ENCODE peak calls at places on chromosomes 13 and 19, in four cellular contexts. U is psoas muscle, N is ascending aorta, Y is fibroblast of lung. O is an unnamed sample.

GRCh38 chr19:17205237-17206140 is 9.7 kb upstream of the USE1 start:
- DNase-seq in U (no peak), N (no peak), Y (peak; percentile 64), O (no peak)

GRCh38 chr19:1501200-1501595 is 10.2 kb downstream of the REEP6 start:
- DNase-seq in Y (no peak), U (no peak), N (no peak), O (no peak)

GRCh38 chr19:42281175-42282035 is 12.4 kb downstream of the CIC start:
- DNase-seq in N (peak; percentile 83), U (peak; percentile 64), Y (peak; percentile 65), O (no peak)

GRCh38 chr19:44111910-44112463 is 1.2 kb upstream of the ZNF225 start:
- DNase-seq in Y (peak; percentile 92), N (no peak), U (no peak), O (no peak)

GRCh38 chr19:46256855-46257254 is 27.3 kb downstream of the IGFL1 start:
- DNase-seq in N (no peak), U (no peak), Y (peak; percentile 53), O (no peak)

GRCh38 chr13:99425485-99426341 is 75.6 kb upstream of the TM9SF2 start:
- DNase-seq in Y (no peak), N (no peak), U (no peak), O (no peak)

GRCh38 chr13:41658057-41658642 is 200.8 kb downstream of the RGCC start:
- DNase-seq in Y (peak; percentile 94), N (no peak), U (no peak), O (no peak)

GRCh38 chr13:28040977-28041376 is 52.5 kb upstream of the URAD start:
- DNase-seq in Y (no peak), U (no peak), N (no peak), O (no peak)

DNA sequence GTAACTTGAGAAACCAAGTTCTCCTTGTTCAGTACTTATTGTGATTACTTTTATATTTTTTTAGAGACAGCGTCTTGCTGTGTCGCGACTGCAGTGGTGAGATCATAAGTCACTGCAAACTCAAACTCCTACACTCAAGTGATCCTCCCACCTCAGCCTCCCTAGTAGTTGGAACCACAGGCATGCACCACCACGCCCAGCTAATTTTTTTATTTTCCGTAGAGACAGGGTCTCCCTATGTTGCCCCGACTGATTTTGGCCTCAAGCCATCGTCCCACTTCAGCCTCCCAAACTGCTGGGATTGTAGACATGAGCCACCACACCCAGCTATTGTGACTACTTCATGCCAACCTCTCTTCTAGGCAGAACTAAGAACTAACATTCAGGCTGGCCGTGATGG is 8.3 kb downstream of the C19orf53 start:
- DNase-seq in U (no peak), Y (no peak), N (no peak), O (no peak)
- H3K4me3 ChIP-seq in U (no peak overlapping the region), Y (no peak overlapping the region), N (no peak overlapping the region), O (no peak overlapping the region)

GRCh38 chr19:10828981-10829821 is 6.8 kb downstream of the TMED1 start:
- DNase-seq in Y (no peak), N (no peak), U (no peak), O (no peak)

GRCh38 chr19:10826236-10826635 is 9.8 kb downstream of the TMED1 start:
- DNase-seq in N (no peak), U (no peak), Y (no peak), O (no peak)

GRCh38 chr19:10829967-10830366 is 6.0 kb downstream of the TMED1 start:
- DNase-seq in Y (no peak), U (no peak), N (no peak), O (no peak)

GRCh38 chr19:10823690-10824089 is 12.3 kb downstream of the TMED1 start:
- DNase-seq in U (no peak), N (no peak), Y (no peak), O (no peak)

GRCh38 chr19:10826846-10827245 is 9.2 kb downstream of the TMED1 start:
- DNase-seq in N (no peak), Y (no peak), U (no peak), O (no peak)
- TF ChIP-seq CTCF in N (no peak), Y (no peak), U (no peak), O (no peak)

GRCh38 chr19:56554272-56554869 is 12.9 kb upstream of the ZNF470 start:
- DNase-seq in U (no peak), N (no peak), Y (peak; percentile 10), O (no peak)
- H3K9me3 ChIP-seq in U (peaks cover 98% of the 10 kb centered on the region), N (peaks cover 100% of the 10 kb centered on the region), Y (peaks cover 2% of the 10 kb centered on the region), O (peaks cover 92% of the 10 kb centered on the region)

GRCh38 chr19:30848626-30849322 is 476.6 kb downstream of the ZNF536 start:
- DNase-seq in N (no peak), Y (no peak), U (no peak), O (no peak)
- H3K4me3 ChIP-seq in N (no peak overlapping the region), Y (no peak overlapping the region), U (no peak overlapping the region), O (no peak overlapping the region)

O was measured in thoracic aorta.